ENCODE peak calls at places on chromosomes 6 and 20, in ten cellular contexts. One of them, this sample, is unnamed.

GRCh38 chr6:47733879-47734558 is 35.6 kb downstream of the ADGRF4 start:
- DNase-seq in left ventricle myocardium inferior: no peak
- DNase-seq in cardiac fibroblast: peak
- DNase-seq in ovary: no peak
- DNase-seq in HepG2: peak
- DNase-seq in heart left ventricle: no peak
- DNase-seq in IMR-90: peak
- DNase-seq in AG09309: no peak
- DNase-seq in endothelial cell: no peak
- DNase-seq in adrenal gland: no peak
- DNase-seq in this sample: peak

GRCh38 chr6:147779624-147780023 is 271.1 kb downstream of the SAMD5 start:
- DNase-seq in ovary: no peak
- DNase-seq in AG09309: no peak
- DNase-seq in heart left ventricle: no peak
- DNase-seq in cardiac fibroblast: no peak
- DNase-seq in HepG2: no peak
- DNase-seq in left ventricle myocardium inferior: no peak
- DNase-seq in IMR-90: no peak
- DNase-seq in adrenal gland: no peak
- DNase-seq in endothelial cell: no peak
- DNase-seq in this sample: no peak

GRCh38 chr6:167093406-167093921 is 29.4 kb upstream of the CCR6 start:
- DNase-seq in left ventricle myocardium inferior: no peak
- DNase-seq in HepG2: no peak
- DNase-seq in endothelial cell: no peak
- DNase-seq in heart left ventricle: no peak
- DNase-seq in IMR-90: no peak
- DNase-seq in AG09309: no peak
- DNase-seq in adrenal gland: no peak
- DNase-seq in ovary: no peak
- DNase-seq in cardiac fibroblast: no peak
- DNase-seq in this sample: no peak

GRCh38 chr20:18628330-18628941 is 40.6 kb downstream of the DTD1 start:
- DNase-seq in endothelial cell: peak
- DNase-seq in cardiac fibroblast: no peak
- DNase-seq in ovary: no peak
- DNase-seq in left ventricle myocardium inferior: no peak
- DNase-seq in IMR-90: no peak
- DNase-seq in heart left ventricle: no peak
- DNase-seq in HepG2: peak
- DNase-seq in AG09309: no peak
- DNase-seq in adrenal gland: no peak
- DNase-seq in this sample: peak

GRCh38 chr6:137722749-137723272 is 144.2 kb upstream of the TNFAIP3 start:
- DNase-seq in left ventricle myocardium inferior: no peak
- DNase-seq in AG09309: no peak
- DNase-seq in heart left ventricle: no peak
- DNase-seq in adrenal gland: no peak
- DNase-seq in IMR-90: peak
- DNase-seq in ovary: no peak
- DNase-seq in endothelial cell: no peak
- DNase-seq in HepG2: no peak
- DNase-seq in cardiac fibroblast: no peak
- DNase-seq in this sample: no peak

GRCh38 chr6:15427360-15428070 is 181.6 kb downstream of the JARID2 start:
- DNase-seq in AG09309: no peak
- DNase-seq in adrenal gland: no peak
- DNase-seq in heart left ventricle: no peak
- DNase-seq in left ventricle myocardium inferior: no peak
- DNase-seq in HepG2: no peak
- DNase-seq in endothelial cell: peak
- DNase-seq in IMR-90: peak
- DNase-seq in ovary: no peak
- DNase-seq in cardiac fibroblast: no peak
- DNase-seq in this sample: no peak

GRCh38 chr20:13817342-13817741 is 32.5 kb downstream of the NDUFAF5 start:
- DNase-seq in IMR-90: peak
- DNase-seq in left ventricle myocardium inferior: no peak
- DNase-seq in endothelial cell: no peak
- DNase-seq in cardiac fibroblast: peak
- DNase-seq in heart left ventricle: no peak
- DNase-seq in adrenal gland: no peak
- DNase-seq in AG09309: no peak
- DNase-seq in ovary: no peak
- DNase-seq in HepG2: no peak
- DNase-seq in this sample: no peak

GRCh38 chr20:59125332-59125731 is 38.3 kb upstream of the ZNF831 start:
- DNase-seq in endothelial cell: no peak
- DNase-seq in cardiac fibroblast: no peak
- DNase-seq in AG09309: no peak
- DNase-seq in heart left ventricle: no peak
- DNase-seq in HepG2: no peak
- DNase-seq in IMR-90: no peak
- DNase-seq in adrenal gland: no peak
- DNase-seq in ovary: no peak
- DNase-seq in left ventricle myocardium inferior: no peak
- DNase-seq in this sample: no peak

GRCh38 chr20:2729251-2729713 is 36.7 kb downstream of the EBF4 start:
- DNase-seq in left ventricle myocardium inferior: no peak
- DNase-seq in HepG2: no peak
- DNase-seq in heart left ventricle: no peak
- DNase-seq in IMR-90: no peak
- DNase-seq in endothelial cell: no peak
- DNase-seq in ovary: no peak
- DNase-seq in AG09309: no peak
- DNase-seq in cardiac fibroblast: no peak
- DNase-seq in adrenal gland: no peak
- DNase-seq in this sample: no peak

GRCh38 chr20:63974402-63975200 is 4.8 kb downstream of the SAMD10 start:
- DNase-seq in adrenal gland: no peak
- DNase-seq in AG09309: no peak
- DNase-seq in ovary: peak
- DNase-seq in HepG2: no peak
- DNase-seq in cardiac fibroblast: peak
- DNase-seq in IMR-90: peak
- DNase-seq in left ventricle myocardium inferior: peak
- DNase-seq in heart left ventricle: peak
- DNase-seq in endothelial cell: no peak
- DNase-seq in this sample: peak

DNA sequence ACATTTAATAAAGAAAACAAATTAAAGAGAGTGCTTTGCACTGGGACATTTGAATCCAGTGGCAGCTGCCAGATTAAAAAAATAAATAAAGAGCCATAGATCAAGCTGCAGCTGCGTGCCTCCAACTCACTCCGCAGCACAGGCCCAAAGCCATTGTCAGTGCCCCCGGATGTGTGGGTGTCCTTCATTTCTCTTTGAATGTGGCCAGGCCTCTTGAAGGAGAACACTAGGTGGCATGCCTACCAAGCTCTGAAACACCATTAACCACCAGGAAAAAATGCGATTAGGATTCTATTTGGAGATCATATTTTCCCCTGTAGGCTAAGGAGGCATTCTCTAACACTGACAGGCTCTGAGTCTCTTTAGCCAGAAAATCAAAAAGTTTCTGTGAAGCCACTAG is 549.8 kb downstream of the PRKN start:
- DNase-seq in HepG2: no peak
- DNase-seq in AG09309: no peak
- DNase-seq in endothelial cell: no peak
- DNase-seq in adrenal gland: no peak
- DNase-seq in left ventricle myocardium inferior: no peak
- DNase-seq in ovary: no peak
- DNase-seq in IMR-90: no peak
- DNase-seq in heart left ventricle: peak
- DNase-seq in cardiac fibroblast: no peak
- DNase-seq in this sample: peak
- TF ChIP-seq CTCF in HepG2: peak
- TF ChIP-seq CTCF in AG09309: no peak
- TF ChIP-seq CTCF in endothelial cell: no peak
- TF ChIP-seq CTCF in adrenal gland: peak
- TF ChIP-seq CTCF in left ventricle myocardium inferior: peak
- TF ChIP-seq CTCF in ovary: no peak
- TF ChIP-seq CTCF in IMR-90: no peak
- TF ChIP-seq CTCF in heart left ventricle: peak
- TF ChIP-seq CTCF in cardiac fibroblast: peak
- TF ChIP-seq CTCF in this sample: peak

GRCh38 chr20:23889775-23890187 is 10.2 kb upstream of the CST5 start:
- DNase-seq in cardiac fibroblast: peak
- DNase-seq in endothelial cell: peak
- DNase-seq in IMR-90: peak
- DNase-seq in adrenal gland: peak
- DNase-seq in ovary: no peak
- DNase-seq in HepG2: peak
- DNase-seq in heart left ventricle: no peak
- DNase-seq in left ventricle myocardium inferior: peak
- DNase-seq in AG09309: peak
- DNase-seq in this sample: peak
- TF ChIP-seq CTCF in cardiac fibroblast: peak
- TF ChIP-seq CTCF in endothelial cell: peak
- TF ChIP-seq CTCF in IMR-90: peak
- TF ChIP-seq CTCF in adrenal gland: peak
- TF ChIP-seq CTCF in ovary: no peak
- TF ChIP-seq CTCF in HepG2: peak
- TF ChIP-seq CTCF in heart left ventricle: peak
- TF ChIP-seq CTCF in left ventricle myocardium inferior: peak
- TF ChIP-seq CTCF in AG09309: peak
- TF ChIP-seq CTCF in this sample: peak

DNA sequence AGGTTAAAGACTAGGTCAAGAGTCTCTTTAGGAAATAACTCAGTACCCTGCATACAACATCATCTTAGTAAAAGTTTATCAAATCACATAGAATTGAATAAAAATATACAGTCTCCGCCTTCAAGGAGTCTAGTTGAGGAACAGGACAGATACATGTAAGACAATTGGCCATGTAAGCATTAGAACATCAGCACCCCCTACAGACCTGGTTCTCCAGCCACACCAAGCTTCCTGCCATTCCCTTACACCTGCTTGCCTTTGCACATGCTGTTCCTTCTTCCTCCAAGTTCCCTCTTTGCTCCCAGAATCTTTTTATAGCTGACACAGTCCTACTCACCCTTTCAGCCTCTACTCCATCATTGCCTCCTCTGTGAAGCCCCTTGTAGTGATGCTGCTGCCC is 187.8 kb upstream of the LRFN2 start:
- DNase-seq in AG09309: no peak
- DNase-seq in ovary: no peak
- DNase-seq in HepG2: no peak
- DNase-seq in cardiac fibroblast: no peak
- DNase-seq in left ventricle myocardium inferior: no peak
- DNase-seq in heart left ventricle: no peak
- DNase-seq in adrenal gland: no peak
- DNase-seq in endothelial cell: no peak
- DNase-seq in IMR-90: no peak
- DNase-seq in this sample: no peak
- TF ChIP-seq CTCF in AG09309: peak
- TF ChIP-seq CTCF in ovary: no peak
- TF ChIP-seq CTCF in HepG2: peak
- TF ChIP-seq CTCF in cardiac fibroblast: no peak
- TF ChIP-seq CTCF in left ventricle myocardium inferior: no peak
- TF ChIP-seq CTCF in heart left ventricle: no peak
- TF ChIP-seq CTCF in adrenal gland: no peak
- TF ChIP-seq CTCF in endothelial cell: no peak
- TF ChIP-seq CTCF in IMR-90: no peak
- TF ChIP-seq CTCF in this sample: no peak

DNA sequence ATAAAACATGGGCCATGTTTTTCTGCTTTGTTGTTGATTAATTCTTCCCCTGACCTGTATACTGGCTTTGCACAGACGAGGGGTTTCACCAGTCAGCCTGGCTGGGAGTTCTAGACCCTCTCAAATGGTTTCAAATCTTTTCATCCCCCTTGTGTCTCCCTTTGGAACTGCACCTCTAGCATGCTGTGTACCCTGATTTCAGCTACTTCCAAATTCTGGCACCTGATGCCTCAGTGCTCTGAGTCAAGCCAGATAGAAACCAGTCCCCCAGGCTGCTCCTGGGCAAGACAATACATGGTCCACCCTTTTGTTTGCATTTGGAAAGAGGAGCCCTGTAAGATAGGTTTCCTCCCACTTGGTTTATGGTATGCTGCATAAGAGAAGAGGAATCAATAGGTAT is 290.2 kb downstream of the BTBD3 start:
- DNase-seq in heart left ventricle: no peak
- DNase-seq in endothelial cell: peak
- DNase-seq in HepG2: peak
- DNase-seq in ovary: no peak
- DNase-seq in left ventricle myocardium inferior: no peak
- DNase-seq in adrenal gland: peak
- DNase-seq in AG09309: no peak
- DNase-seq in cardiac fibroblast: peak
- DNase-seq in IMR-90: peak
- DNase-seq in this sample: peak
- TF ChIP-seq CTCF in heart left ventricle: peak
- TF ChIP-seq CTCF in endothelial cell: peak
- TF ChIP-seq CTCF in HepG2: peak
- TF ChIP-seq CTCF in ovary: no peak
- TF ChIP-seq CTCF in left ventricle myocardium inferior: peak
- TF ChIP-seq CTCF in adrenal gland: peak
- TF ChIP-seq CTCF in AG09309: peak
- TF ChIP-seq CTCF in cardiac fibroblast: peak
- TF ChIP-seq CTCF in IMR-90: peak
- TF ChIP-seq CTCF in this sample: peak

GRCh38 chr6:157298325-157298724 is 25.0 kb downstream of the TMEM242 start:
- DNase-seq in heart left ventricle: no peak
- DNase-seq in left ventricle myocardium inferior: no peak
- DNase-seq in AG09309: no peak
- DNase-seq in HepG2: no peak
- DNase-seq in IMR-90: no peak
- DNase-seq in endothelial cell: no peak
- DNase-seq in cardiac fibroblast: no peak
- DNase-seq in adrenal gland: no peak
- DNase-seq in ovary: no peak
- DNase-seq in this sample: no peak

GRCh38 chr6:157304840-157305675 is 18.3 kb downstream of the TMEM242 start:
- DNase-seq in adrenal gland: peak
- DNase-seq in heart left ventricle: no peak
- DNase-seq in endothelial cell: peak
- DNase-seq in left ventricle myocardium inferior: no peak
- DNase-seq in HepG2: no peak
- DNase-seq in cardiac fibroblast: peak
- DNase-seq in ovary: no peak
- DNase-seq in AG09309: no peak
- DNase-seq in IMR-90: peak
- DNase-seq in this sample: no peak

GRCh38 chr6:157302761-157303160 is 20.6 kb downstream of the TMEM242 start:
- DNase-seq in left ventricle myocardium inferior: no peak
- DNase-seq in endothelial cell: no peak
- DNase-seq in IMR-90: no peak
- DNase-seq in heart left ventricle: no peak
- DNase-seq in AG09309: no peak
- DNase-seq in cardiac fibroblast: no peak
- DNase-seq in adrenal gland: no peak
- DNase-seq in HepG2: no peak
- DNase-seq in ovary: no peak
- DNase-seq in this sample: no peak

GRCh38 chr6:157300006-157300405 is 23.3 kb downstream of the TMEM242 start:
- DNase-seq in heart left ventricle: no peak
- DNase-seq in cardiac fibroblast: no peak
- DNase-seq in left ventricle myocardium inferior: no peak
- DNase-seq in ovary: no peak
- DNase-seq in AG09309: no peak
- DNase-seq in IMR-90: no peak
- DNase-seq in endothelial cell: no peak
- DNase-seq in HepG2: no peak
- DNase-seq in adrenal gland: no peak
- DNase-seq in this sample: no peak

GRCh38 chr6:157300436-157300835 is 22.9 kb downstream of the TMEM242 start:
- DNase-seq in ovary: no peak
- DNase-seq in HepG2: no peak
- DNase-seq in left ventricle myocardium inferior: no peak
- DNase-seq in AG09309: no peak
- DNase-seq in cardiac fibroblast: no peak
- DNase-seq in adrenal gland: no peak
- DNase-seq in endothelial cell: no peak
- DNase-seq in IMR-90: no peak
- DNase-seq in heart left ventricle: no peak
- DNase-seq in this sample: no peak
- TF ChIP-seq CTCF in ovary: no peak
- TF ChIP-seq CTCF in HepG2: no peak
- TF ChIP-seq CTCF in left ventricle myocardium inferior: no peak
- TF ChIP-seq CTCF in AG09309: no peak
- TF ChIP-seq CTCF in cardiac fibroblast: no peak
- TF ChIP-seq CTCF in adrenal gland: no peak
- TF ChIP-seq CTCF in endothelial cell: no peak
- TF ChIP-seq CTCF in IMR-90: no peak
- TF ChIP-seq CTCF in heart left ventricle: no peak
- TF ChIP-seq CTCF in this sample: no peak